ENCODE peak calls at places on chromosome 1, in four cellular contexts. R, F, B and E are unnamed samples.

GRCh38 chr1:218499021-218499691 is 154.0 kb downstream of the TGFB2 start:
- DNase-seq in R (no peak), F (no peak), B (no peak), E (peak; percentile 12)

GRCh38 chr1:186325239-186325638 is 49.8 kb downstream of the TPR start:
- DNase-seq in R (no peak), F (no peak), B (no peak), E (no peak)

GRCh38 chr1:182430263-182431068 is 19.5 kb upstream of the RGSL1 start:
- DNase-seq in R (no peak), F (no peak), B (no peak), E (no peak)

GRCh38 chr1:154865442-154866256 is 4.4 kb downstream of the KCNN3 start:
- DNase-seq in R (no peak), F (no peak), B (no peak), E (no peak)

GRCh38 chr1:30817083-30817450 is 59.5 kb upstream of the LAPTM5 start:
- DNase-seq in R (no peak), F (no peak), B (no peak), E (no peak)

GRCh38 chr1:23696335-23696989 is 4.9 kb downstream of the RPL11 start:
- DNase-seq in R (no peak), F (no peak), B (no peak), E (no peak)

GRCh38 chr1:5770981-5771765 is 221.1 kb downstream of the NPHP4 start:
- DNase-seq in R (no peak), F (no peak), B (peak; percentile 30), E (peak; percentile 56)

GRCh38 chr1:187961895-187962294 is 1133.1 kb downstream of the PLA2G4A start:
- DNase-seq in R (no peak), F (no peak), B (no peak), E (no peak)

GRCh38 chr1:30605441-30605920 is 117.9 kb downstream of the MATN1 start:
- DNase-seq in R (no peak), F (no peak), B (no peak), E (no peak)

GRCh38 chr1:91693542-91693941 is 192.4 kb downstream of the TGFBR3 start:
- DNase-seq in R (peak; percentile 68), F (no peak), B (no peak), E (peak; percentile 48)

GRCh38 chr1:207752456-207753132 is 740 bp downstream of the CD46 start:
- DNase-seq in R (peak; percentile 60), F (peak; percentile 13), B (peak; percentile 11), E (no peak)

GRCh38 chr1:8406946-8407345 is 89.0 kb downstream of the SLC45A1 start:
- DNase-seq in R (no peak), F (no peak), B (no peak), E (no peak)

GRCh38 chr1:234163267-234163919 is 209.9 kb upstream of the COA6 start:
- DNase-seq in R (no peak), F (no peak), B (peak; percentile 69), E (no peak)

GRCh38 chr1:198763298-198763714 is 124.5 kb downstream of the PTPRC start:
- DNase-seq in R (no peak), F (peak; percentile 12), B (no peak), E (peak; percentile 27)

GRCh38 chr1:177174921-177175634 is 4.3 kb downstream of the BRINP2 start:
- DNase-seq in R (no peak), F (no peak), B (peak; percentile 4), E (peak; percentile 69)

GRCh38 chr1:3999941-4000735 is 100.1 kb upstream of the C1orf174 start:
- DNase-seq in R (no peak), F (no peak), B (no peak), E (no peak)